ENCODE peak calls at places on chromosomes 16 and 17, in six cellular contexts. K is Panc1, H is lower leg skin, R is A549, I is mucosa of descending colon, Q is colonic mucosa. F is an unnamed sample.

GRCh38 chr16:54171855-54172537 is 114.6 kb downstream of the IRX3 start:
- DNase-seq in I (no peak), R (no peak), Q (no peak), K (no peak), H (no peak), F (no peak)

GRCh38 chr17:74768069-74768762 is 7.9 kb downstream of the NAT9 start:
- DNase-seq in R (no peak), K (no peak), H (peak; percentile 93), I (no peak), Q (no peak), F (no peak)

GRCh38 chr16:19348578-19349315 is 63.2 kb downstream of the CLEC19A start:
- DNase-seq in R (no peak), I (no peak), Q (no peak), H (no peak), K (no peak), F (no peak)

GRCh38 chr17:56867948-56868376 is 34.0 kb downstream of the DGKE start:
- DNase-seq in R (no peak), K (no peak), H (no peak), Q (no peak), I (no peak), F (no peak)

GRCh38 chr17:52648995-52649394 is 490.5 kb upstream of the CA10 start:
- DNase-seq in H (no peak), I (no peak), Q (peak; percentile 76), R (no peak), K (no peak), F (no peak)

GRCh38 chr17:1232786-1233185 is 37.5 kb upstream of the BHLHA9 start:
- DNase-seq in R (peak; percentile 75), K (no peak), H (no peak), Q (no peak), I (no peak), F (no peak)

GRCh38 chr16:82741073-82741615 is 114.4 kb downstream of the CDH13 start:
- DNase-seq in H (no peak), K (no peak), I (no peak), R (no peak), Q (no peak), F (no peak)

GRCh38 chr17:18070861-18071340 is 16.8 kb upstream of the DRG2 start:
- DNase-seq in H (no peak), I (no peak), K (no peak), R (no peak), Q (no peak), F (no peak)

GRCh38 chr16:53611151-53611802 is 92.4 kb downstream of the RPGRIP1L start:
- DNase-seq in H (no peak), Q (peak; percentile 21), K (no peak), R (no peak), I (no peak), F (no peak)

GRCh38 chr16:27512061-27512460 is 37.7 kb downstream of the GTF3C1 start:
- DNase-seq in Q (no peak), K (no peak), I (no peak), H (no peak), R (no peak), F (no peak)

GRCh38 chr17:44005865-44006580 is 1.6 kb downstream of the NAGS start:
- DNase-seq in H (peak; percentile 90), I (peak; percentile 83), R (peak; percentile 32), K (no peak), Q (peak; percentile 75), F (peak; percentile 33)

GRCh38 chr16:29198731-29199521 is 207.6 kb downstream of the NPIPB11 start:
- DNase-seq in H (peak; percentile 83), K (no peak), Q (no peak), R (no peak), I (no peak), F (no peak)

GRCh38 chr16:28845173-28846079 is 722 bp downstream of the TUFM start:
- DNase-seq in K (no peak), I (no peak), H (no peak), R (peak; percentile 50), Q (peak; percentile 81), F (no peak)

GRCh38 chr17:17933775-17934174 is 38.4 kb downstream of the TOM1L2 start:
- DNase-seq in R (no peak), Q (no peak), I (no peak), H (no peak), K (no peak), F (no peak)

GRCh38 chr17:40177275-40177874 is at the start of gene RAPGEFL1:
- DNase-seq in Q (peak; percentile 93), I (peak; percentile 91), H (peak; percentile 95), R (no peak), K (no peak), F (peak; percentile 60)

GRCh38 chr17:29582254-29582765 is 7.1 kb downstream of the GIT1 start:
- DNase-seq in I (peak; percentile 24), H (no peak), K (no peak), R (no peak), Q (no peak), F (no peak)

GRCh38 chr16:8874388-8874787 is 5.6 kb upstream of the CARHSP1 start:
- DNase-seq in H (no peak), Q (no peak), R (no peak), I (no peak), K (no peak), F (no peak)

GRCh38 chr17:27319536-27320221 is 25.8 kb downstream of the WSB1 start:
- DNase-seq in K (no peak), Q (peak; percentile 64), H (peak; percentile 92), R (no peak), I (no peak), F (no peak)

GRCh38 chr16:89564476-89565255 is 4.2 kb downstream of the RPL13 start:
- DNase-seq in R (no peak), I (no peak), Q (peak; percentile 45), H (no peak), K (no peak), F (no peak)

GRCh38 chr17:81995463-81996231 is 18.2 kb downstream of the ASPSCR1 start:
- DNase-seq in R (no peak), Q (no peak), K (no peak), H (no peak), I (peak; percentile 36), F (no peak)

GRCh38 chr17:38449364-38449763 is 21.1 kb downstream of the ARHGAP23 start:
- DNase-seq in K (no peak), R (peak; percentile 51), I (no peak), Q (no peak), H (no peak), F (no peak)

GRCh38 chr17:72590882-72591499 is 470.2 kb downstream of the SOX9 start:
- DNase-seq in I (no peak), K (no peak), Q (peak; percentile 58), H (no peak), R (peak; percentile 49), F (no peak)
- TF ChIP-seq CTCF in I (no peak), K (no peak), Q (no peak), H (no peak), R (no peak), F (no peak)

DNA sequence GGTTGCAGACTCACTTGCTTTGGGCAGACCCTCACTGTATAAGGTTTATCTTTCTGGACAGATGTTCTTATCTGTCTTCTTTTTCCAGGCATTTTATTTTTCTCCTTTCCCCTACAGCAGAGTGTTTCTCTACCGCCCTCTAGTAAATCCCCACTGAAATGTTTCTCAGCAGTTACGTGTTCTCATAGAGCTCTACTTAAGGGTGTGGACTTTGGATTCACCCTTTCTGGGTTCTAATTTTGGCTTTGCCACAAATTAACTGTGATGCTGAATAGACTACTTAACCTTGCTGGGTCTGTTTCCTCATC is 2.0 kb downstream of the ADAT1 start:
- DNase-seq in I (no peak), R (peak; percentile 44), H (no peak), K (no peak), Q (no peak), F (no peak)
- TF ChIP-seq CTCF in I (peak; percentile 33), R (peak; percentile 55), H (no peak), K (peak; percentile 54), Q (peak; percentile 39), F (peak; percentile 62)

GRCh38 chr16:86048221-86048620 is 149.3 kb downstream of the IRF8 start:
- DNase-seq in H (no peak), Q (no peak), K (no peak), R (no peak), I (no peak), F (no peak)

GRCh38 chr16:86049641-86050040 is 150.7 kb downstream of the IRF8 start:
- DNase-seq in K (no peak), I (no peak), Q (no peak), R (no peak), H (no peak), F (no peak)

GRCh38 chr16:86050111-86050510 is 151.1 kb downstream of the IRF8 start:
- DNase-seq in I (no peak), K (no peak), Q (no peak), R (no peak), H (no peak), F (no peak)

GRCh38 chr16:86050591-86051375 is 151.8 kb downstream of the IRF8 start:
- DNase-seq in K (no peak), Q (no peak), R (no peak), H (no peak), I (no peak), F (no peak)

DNA sequence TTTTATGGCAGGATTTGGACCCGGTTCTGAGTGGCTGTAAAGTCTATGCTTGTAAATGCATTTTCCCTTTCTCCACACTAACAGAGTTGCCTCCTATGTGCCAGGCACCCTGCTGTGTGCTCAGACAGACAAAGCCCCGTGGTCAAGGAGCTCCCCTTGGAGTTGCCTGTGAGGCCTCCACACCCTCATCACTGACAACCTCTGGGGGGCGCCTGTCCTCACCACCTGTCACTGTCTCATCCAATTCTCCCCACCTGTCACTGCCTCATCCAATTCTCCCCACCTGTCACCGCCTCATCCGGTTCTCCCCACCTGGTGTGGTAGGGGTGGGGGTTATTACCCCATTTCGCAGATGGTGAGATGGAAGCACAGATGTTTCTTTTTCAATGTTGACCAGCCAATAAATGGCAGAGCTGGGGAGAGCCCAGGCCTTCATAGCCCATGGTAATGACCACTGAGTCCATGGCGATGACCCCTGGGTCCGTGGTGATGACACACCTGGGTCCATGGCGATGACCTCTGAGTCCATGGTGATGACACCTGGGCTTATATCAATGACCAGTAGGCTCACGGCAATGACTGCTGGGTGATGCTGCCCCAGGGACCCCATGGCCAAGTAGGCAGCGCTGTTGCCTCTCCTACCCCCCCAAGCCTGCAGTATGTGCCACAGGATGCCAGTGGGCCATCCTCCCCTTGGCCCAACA is 150.1 kb downstream of the IRF8 start:
- DNase-seq in H (no peak), I (no peak), Q (no peak), R (no peak), K (no peak), F (no peak)
- TF ChIP-seq CTCF in H (no peak), I (no peak), Q (no peak), R (no peak), K (no peak), F (no peak)

GRCh38 chr16:11101283-11101682 is 154.7 kb downstream of the SOCS1 start:
- DNase-seq in K (no peak), Q (no peak), H (no peak), I (no peak), R (no peak), F (no peak)

GRCh38 chr16:11099672-11100195 is 155.4 kb downstream of the CLEC16A start:
- DNase-seq in H (no peak), K (no peak), I (no peak), Q (no peak), R (no peak), F (no peak)

GRCh38 chr16:11101695-11102522 is 154.1 kb downstream of the SOCS1 start:
- DNase-seq in H (no peak), R (no peak), Q (no peak), I (no peak), K (no peak), F (no peak)

GRCh38 chr16:11098601-11099377 is 154.4 kb downstream of the CLEC16A start:
- DNase-seq in Q (no peak), K (no peak), I (no peak), R (no peak), H (no peak), F (no peak)

GRCh38 chr16:11100239-11100750 is 155.7 kb downstream of the SOCS1 start:
- DNase-seq in R (no peak), I (no peak), K (no peak), Q (no peak), H (no peak), F (no peak)
- TF ChIP-seq CTCF in R (no peak), I (no peak), K (no peak), Q (no peak), H (no peak), F (no peak)

F was measured in neural crest cell.